ENCODE peak calls at places on chromosomes 3 and 15, in eight cellular contexts. J, O, R, V, Z, A, U and B are unnamed samples.
A peak's percentile ranks its signal among the peaks of the same experiment; 100 is the strongest.

GRCh38 chr3:30708472-30708871 is 102.1 kb downstream of the TGFBR2 start:
- ATAC-seq in U (no peak), J (no peak), A (no peak), R (no peak), Z (no peak), O (no peak), V (no peak), B (no peak)

GRCh38 chr3:184352149-184352785 is 9.1 kb downstream of the CLCN2 start:
- ATAC-seq in U (no peak), V (no peak), O (no peak), A (no peak), Z (no peak), R (no peak), J (no peak), B (no peak)

GRCh38 chr3:197463279-197463678 is 92.5 kb downstream of the BDH1 start:
- ATAC-seq in R (no peak), A (no peak), Z (no peak), O (no peak), V (no peak), U (no peak), J (no peak), B (no peak)

GRCh38 chr3:58044656-58045055 is 36.4 kb downstream of the FLNB start:
- ATAC-seq in U (no peak), V (no peak), J (no peak), Z (no peak), O (no peak), R (no peak), A (no peak), B (peak; percentile 58)

GRCh38 chr15:51386486-51386885 is 45.0 kb downstream of the GLDN start:
- ATAC-seq in A (no peak), J (no peak), O (no peak), V (no peak), Z (no peak), R (no peak), U (no peak), B (no peak)

GRCh38 chr3:194571491-194571941 is 61.7 kb downstream of the TMEM44 start:
- ATAC-seq in Z (no peak), U (no peak), O (no peak), J (no peak), A (no peak), R (no peak), V (no peak), B (no peak)

GRCh38 chr15:26443321-26443720 is 329.5 kb downstream of the GABRB3 start:
- ATAC-seq in U (no peak), V (no peak), A (no peak), R (peak; percentile 49), O (no peak), J (no peak), Z (no peak), B (no peak)

GRCh38 chr15:70247281-70247680 is 149.6 kb upstream of the TLE3 start:
- ATAC-seq in O (no peak), U (no peak), J (no peak), A (no peak), R (no peak), Z (no peak), V (peak; percentile 31), B (no peak)

GRCh38 chr3:191492601-191493000 is 31.6 kb downstream of the PYDC2 start:
- ATAC-seq in R (no peak), Z (no peak), J (no peak), A (no peak), V (no peak), O (no peak), U (no peak), B (no peak)

GRCh38 chr3:158337007-158337608 is 227.2 kb downstream of the RSRC1 start:
- ATAC-seq in A (no peak), R (no peak), V (no peak), Z (no peak), U (no peak), O (no peak), J (no peak), B (no peak)
- TF ChIP-seq POLR2AphosphoS5 in A (no peak), R (no peak), V (no peak), Z (no peak), U (no peak), O (no peak), J (no peak), B (no peak)

DNA sequence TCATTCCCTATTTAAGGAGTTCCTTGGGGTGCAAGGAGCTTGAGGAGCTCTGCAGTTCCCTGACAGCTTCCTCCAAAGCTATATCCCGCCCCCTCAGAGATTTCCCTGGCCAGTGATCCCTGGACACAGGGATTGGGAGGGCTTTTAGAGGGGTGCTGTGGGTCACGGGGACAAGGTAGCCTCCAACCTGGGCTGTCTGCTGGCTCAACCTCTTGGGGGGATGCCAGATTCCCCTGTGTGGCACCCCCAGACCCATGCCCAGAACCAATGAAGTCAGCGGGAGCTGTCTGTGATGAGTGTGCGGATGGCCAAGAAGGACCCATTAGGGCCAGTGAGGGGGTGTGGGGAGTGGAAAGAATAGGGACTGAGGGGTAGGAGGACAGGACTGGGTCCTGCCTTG is 21.0 kb upstream of the ATP2B2 start:
- ATAC-seq in O (no peak), J (no peak), V (no peak), R (no peak), A (no peak), Z (no peak), U (no peak), B (no peak)
- H3K27me3 ChIP-seq in O (no peaks in the 10 kb centered on the region), J (peaks cover 1% of the 10 kb centered on the region), V (peaks cover 6% of the 10 kb centered on the region), R (no peaks in the 10 kb centered on the region), A (peaks cover 20% of the 10 kb centered on the region), Z (peaks cover 44% of the 10 kb centered on the region), U (no peaks in the 10 kb centered on the region), B (peaks cover 51% of the 10 kb centered on the region)

DNA sequence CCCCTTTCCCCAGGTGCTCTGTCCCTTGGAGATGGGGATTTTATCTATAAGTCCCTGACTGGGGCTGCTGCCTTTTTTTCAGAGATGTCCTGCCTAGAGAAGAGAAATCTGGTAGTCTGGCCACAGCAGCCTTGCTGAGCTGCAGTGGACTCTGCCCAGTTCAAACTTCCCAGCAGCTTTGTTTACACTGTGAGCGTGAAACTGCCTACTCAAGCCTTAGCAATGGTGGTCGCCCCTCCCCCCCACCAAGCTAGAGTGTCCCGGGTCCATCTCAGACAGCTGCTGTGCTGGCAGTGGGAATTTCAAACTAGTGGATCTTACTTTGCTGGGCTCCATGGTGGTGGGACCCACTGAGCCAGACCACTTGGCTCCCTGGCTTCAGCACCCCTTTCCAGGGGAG is 38.9 kb downstream of the TMEM266 start:
- ATAC-seq in U (no peak), Z (no peak), J (peak; percentile 94), A (no peak), R (no peak), O (peak; percentile 33), V (no peak), B (no peak)
- TF ChIP-seq POLR2AphosphoS5 in U (no peak), Z (no peak), J (no peak), A (no peak), R (no peak), O (no peak), V (no peak), B (no peak)

GRCh38 chr15:88814393-88814792 is 11.2 kb downstream of the ACAN start:
- ATAC-seq in J (no peak), U (no peak), R (no peak), V (no peak), Z (peak; percentile 73), A (peak; percentile 96), O (no peak), B (no peak)

GRCh38 chr15:88805031-88805780 is 2.0 kb downstream of the ACAN start:
- ATAC-seq in V (peak; percentile 53), J (no peak), U (no peak), R (no peak), A (no peak), O (no peak), Z (peak; percentile 83), B (no peak)

GRCh38 chr15:88812137-88812536 is 8.9 kb downstream of the ACAN start:
- ATAC-seq in Z (no peak), O (no peak), A (no peak), J (no peak), U (no peak), V (no peak), R (no peak), B (no peak)

GRCh38 chr15:88813960-88814359 is 10.7 kb downstream of the ACAN start:
- ATAC-seq in V (no peak), Z (no peak), R (no peak), J (no peak), O (no peak), U (no peak), A (no peak), B (no peak)

DNA sequence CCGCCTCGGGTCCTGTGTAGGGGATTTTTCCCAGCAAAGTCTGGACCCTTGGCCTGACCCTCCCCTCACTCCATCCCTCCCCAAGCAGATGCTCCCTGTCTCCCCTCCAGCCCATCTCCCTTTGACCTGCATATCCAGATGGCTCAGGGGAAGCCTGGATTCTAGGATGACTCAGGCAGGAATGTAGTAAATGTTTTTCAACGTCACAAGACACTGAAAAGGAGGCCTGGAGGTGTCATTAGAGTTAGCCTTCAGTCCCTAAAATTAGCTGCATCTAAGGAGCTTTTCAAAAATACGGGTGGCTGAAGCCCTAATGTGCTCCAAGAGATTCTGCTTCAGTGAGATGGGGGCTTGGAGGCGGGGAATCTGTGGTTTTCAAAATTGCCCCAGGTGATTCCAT is 7.2 kb downstream of the ACAN start:
- ATAC-seq in O (no peak), Z (no peak), U (no peak), V (no peak), R (no peak), A (no peak), J (no peak), B (no peak)
- H3K27me3 ChIP-seq in O (peaks cover 7% of the 10 kb centered on the region), Z (no peaks in the 10 kb centered on the region), U (no peaks in the 10 kb centered on the region), V (peaks cover 3% of the 10 kb centered on the region), R (no peaks in the 10 kb centered on the region), A (peaks cover 8% of the 10 kb centered on the region), J (peaks cover 3% of the 10 kb centered on the region), B (peaks cover 60% of the 10 kb centered on the region)

DNA sequence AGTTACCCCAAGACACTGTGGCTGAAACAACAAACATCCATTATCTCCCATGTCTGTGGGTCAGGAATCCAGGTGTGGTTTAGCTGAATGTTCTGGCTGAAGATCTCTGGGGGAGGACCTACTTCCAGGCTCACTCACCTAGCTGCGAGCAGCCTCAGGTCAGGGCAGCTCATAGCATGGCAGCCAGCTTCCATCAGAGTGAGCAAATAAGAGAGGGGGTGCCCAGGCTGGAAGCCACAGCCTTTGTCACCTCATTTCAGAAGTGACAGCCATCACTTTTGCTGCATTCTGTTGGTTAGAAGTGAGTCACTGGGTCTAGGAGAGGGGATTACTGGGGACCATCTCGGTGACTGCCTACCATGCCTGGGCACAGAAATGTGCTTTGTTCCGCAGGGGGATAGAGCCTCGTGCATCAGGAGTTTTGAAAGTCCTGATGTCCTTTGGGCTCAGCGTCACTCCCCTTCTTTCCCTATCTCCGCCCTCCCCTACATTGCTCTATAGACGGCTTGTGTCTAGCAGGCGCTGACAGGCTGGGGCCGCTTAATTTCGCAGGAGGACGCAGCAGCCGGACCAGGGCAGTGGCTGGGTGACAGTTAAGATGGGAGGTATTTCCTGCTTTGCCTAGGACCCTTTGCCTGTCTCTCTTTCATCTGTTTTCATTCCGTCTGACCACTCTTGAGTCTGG is 25.4 kb downstream of the TGM4 start:
- ATAC-seq in R (no peak), U (no peak), A (peak; percentile 54), V (no peak), J (peak; percentile 73), O (peak; percentile 41), Z (no peak), B (no peak)
- TF ChIP-seq POLR2AphosphoS5 in R (no peak), U (no peak), A (no peak), V (no peak), J (no peak), O (no peak), Z (no peak), B (no peak)